ENCODE peak calls at places on chromosomes 4 and X, in five cellular contexts. One of them, this sample, is unnamed. For H3K9me3, the result is how much of the 10 kb centered on the place peaks cover.

GRCh38 chrX:18793601-18794089 is 86.2 kb downstream of the PPEF1 start:
- DNase-seq in aorta: no peak
- DNase-seq in CD8-positive, alpha-beta T cell: no peak
- DNase-seq in effector memory CD4-positive, alpha-beta T cell: no peak
- DNase-seq in neural progenitor cell: peak
- DNase-seq in this sample: no peak

GRCh38 chr4:72558655-72559054 is 10.4 kb downstream of the ADAMTS3 start:
- DNase-seq in aorta: no peak
- DNase-seq in CD8-positive, alpha-beta T cell: no peak
- DNase-seq in effector memory CD4-positive, alpha-beta T cell: no peak
- DNase-seq in neural progenitor cell: no peak
- DNase-seq in this sample: no peak

GRCh38 chr4:182427530-182427929 is 184.3 kb downstream of the TENM3 start:
- DNase-seq in aorta: no peak
- DNase-seq in CD8-positive, alpha-beta T cell: no peak
- DNase-seq in effector memory CD4-positive, alpha-beta T cell: no peak
- DNase-seq in neural progenitor cell: no peak
- DNase-seq in this sample: no peak

GRCh38 chr4:56535915-56536314 is 30.3 kb downstream of the ARL9 start:
- DNase-seq in aorta: no peak
- DNase-seq in CD8-positive, alpha-beta T cell: no peak
- DNase-seq in effector memory CD4-positive, alpha-beta T cell: no peak
- DNase-seq in neural progenitor cell: peak
- DNase-seq in this sample: no peak

GRCh38 chr4:11402192-11402591 is 26.5 kb downstream of the HS3ST1 start:
- DNase-seq in aorta: no peak
- DNase-seq in CD8-positive, alpha-beta T cell: no peak
- DNase-seq in effector memory CD4-positive, alpha-beta T cell: no peak
- DNase-seq in neural progenitor cell: no peak
- DNase-seq in this sample: no peak

GRCh38 chr4:687975-688694 is 816 bp downstream of the SLC49A3 start:
- DNase-seq in aorta: peak
- DNase-seq in CD8-positive, alpha-beta T cell: no peak
- DNase-seq in effector memory CD4-positive, alpha-beta T cell: no peak
- DNase-seq in neural progenitor cell: no peak
- DNase-seq in this sample: no peak

GRCh38 chr4:152278505-152279301 is 257.2 kb downstream of the FBXW7 start:
- DNase-seq in aorta: no peak
- DNase-seq in CD8-positive, alpha-beta T cell: no peak
- DNase-seq in effector memory CD4-positive, alpha-beta T cell: no peak
- DNase-seq in neural progenitor cell: no peak
- DNase-seq in this sample: no peak

GRCh38 chrX:153762636-153763173 is 1.3 kb upstream of the PLXNB3 start:
- DNase-seq in aorta: peak
- DNase-seq in CD8-positive, alpha-beta T cell: no peak
- DNase-seq in effector memory CD4-positive, alpha-beta T cell: no peak
- DNase-seq in neural progenitor cell: no peak
- DNase-seq in this sample: no peak

GRCh38 chr4:167021545-167022155 is 212.6 kb downstream of the SPOCK3 start:
- DNase-seq in aorta: peak
- DNase-seq in CD8-positive, alpha-beta T cell: peak
- DNase-seq in effector memory CD4-positive, alpha-beta T cell: no peak
- DNase-seq in neural progenitor cell: peak
- DNase-seq in this sample: peak

GRCh38 chrX:17007134-17007768 is 60.8 kb downstream of the REPS2 start:
- DNase-seq in aorta: no peak
- DNase-seq in CD8-positive, alpha-beta T cell: no peak
- DNase-seq in effector memory CD4-positive, alpha-beta T cell: no peak
- DNase-seq in neural progenitor cell: peak
- DNase-seq in this sample: no peak

GRCh38 chr4:78749258-78749971 is 26.7 kb upstream of the BMP2K start:
- DNase-seq in aorta: no peak
- DNase-seq in CD8-positive, alpha-beta T cell: no peak
- DNase-seq in effector memory CD4-positive, alpha-beta T cell: no peak
- DNase-seq in neural progenitor cell: no peak
- DNase-seq in this sample: no peak

GRCh38 chr4:184655889-184656869 is 6.6 kb downstream of the PRIMPOL start:
- DNase-seq in aorta: peak
- DNase-seq in CD8-positive, alpha-beta T cell: no peak
- DNase-seq in effector memory CD4-positive, alpha-beta T cell: no peak
- DNase-seq in neural progenitor cell: no peak
- DNase-seq in this sample: no peak

GRCh38 chrX:54695816-54696487 is 102.1 kb downstream of the ITIH6 start:
- DNase-seq in aorta: no peak
- DNase-seq in CD8-positive, alpha-beta T cell: no peak
- DNase-seq in effector memory CD4-positive, alpha-beta T cell: no peak
- DNase-seq in neural progenitor cell: no peak
- DNase-seq in this sample: no peak

GRCh38 chrX:77528034-77528433 is 80.8 kb downstream of the FGF16 start:
- DNase-seq in aorta: no peak
- DNase-seq in CD8-positive, alpha-beta T cell: no peak
- DNase-seq in effector memory CD4-positive, alpha-beta T cell: no peak
- DNase-seq in neural progenitor cell: no peak
- DNase-seq in this sample: no peak

GRCh38 chr4:24808955-24809354 is 13.6 kb downstream of the SOD3 start:
- DNase-seq in aorta: no peak
- DNase-seq in CD8-positive, alpha-beta T cell: no peak
- DNase-seq in effector memory CD4-positive, alpha-beta T cell: no peak
- DNase-seq in neural progenitor cell: no peak
- DNase-seq in this sample: no peak

GRCh38 chrX:5775985-5776384 is 452.7 kb downstream of the NLGN4X start:
- DNase-seq in aorta: no peak
- DNase-seq in CD8-positive, alpha-beta T cell: no peak
- DNase-seq in effector memory CD4-positive, alpha-beta T cell: no peak
- DNase-seq in neural progenitor cell: no peak
- DNase-seq in this sample: no peak

GRCh38 chr4:187618701-187619278 is 376.8 kb upstream of the ZFP42 start:
- DNase-seq in aorta: no peak
- DNase-seq in CD8-positive, alpha-beta T cell: no peak
- DNase-seq in effector memory CD4-positive, alpha-beta T cell: no peak
- DNase-seq in neural progenitor cell: no peak
- DNase-seq in this sample: no peak

GRCh38 chr4:575281-576141 is 584 bp downstream of the TMEM271 start:
- DNase-seq in aorta: no peak
- DNase-seq in CD8-positive, alpha-beta T cell: no peak
- DNase-seq in effector memory CD4-positive, alpha-beta T cell: no peak
- DNase-seq in neural progenitor cell: peak
- DNase-seq in this sample: no peak

GRCh38 chrX:106899276-106899675 is 3.9 kb downstream of the RIPPLY1 start:
- DNase-seq in aorta: no peak
- DNase-seq in CD8-positive, alpha-beta T cell: no peak
- DNase-seq in effector memory CD4-positive, alpha-beta T cell: no peak
- DNase-seq in neural progenitor cell: no peak
- DNase-seq in this sample: no peak

GRCh38 chr4:110165382-110166285 is 32.8 kb downstream of the ELOVL6 start:
- DNase-seq in aorta: no peak
- DNase-seq in CD8-positive, alpha-beta T cell: peak
- DNase-seq in effector memory CD4-positive, alpha-beta T cell: no peak
- DNase-seq in neural progenitor cell: peak
- DNase-seq in this sample: peak

GRCh38 chr4:80471701-80472100 is 136.2 kb downstream of the CFAP299 start:
- DNase-seq in aorta: no peak
- DNase-seq in CD8-positive, alpha-beta T cell: no peak
- DNase-seq in effector memory CD4-positive, alpha-beta T cell: no peak
- DNase-seq in neural progenitor cell: peak
- DNase-seq in this sample: no peak

GRCh38 chrX:37666516-37666915 is 19.1 kb upstream of the XK start:
- DNase-seq in aorta: no peak
- DNase-seq in CD8-positive, alpha-beta T cell: no peak
- DNase-seq in effector memory CD4-positive, alpha-beta T cell: no peak
- DNase-seq in neural progenitor cell: no peak
- DNase-seq in this sample: no peak

GRCh38 chr4:13588954-13589353 is 38.6 kb downstream of the BOD1L1 start:
- DNase-seq in aorta: no peak
- DNase-seq in CD8-positive, alpha-beta T cell: no peak
- DNase-seq in effector memory CD4-positive, alpha-beta T cell: no peak
- DNase-seq in neural progenitor cell: no peak
- DNase-seq in this sample: no peak

GRCh38 chr4:33512397-33512796 is 2731.9 kb downstream of the ARAP2 start:
- DNase-seq in aorta: no peak
- DNase-seq in CD8-positive, alpha-beta T cell: no peak
- DNase-seq in effector memory CD4-positive, alpha-beta T cell: no peak
- DNase-seq in neural progenitor cell: no peak
- DNase-seq in this sample: no peak

GRCh38 chr4:95505149-95505548 is 43.6 kb downstream of the UNC5C start:
- DNase-seq in aorta: no peak
- DNase-seq in CD8-positive, alpha-beta T cell: no peak
- DNase-seq in effector memory CD4-positive, alpha-beta T cell: no peak
- DNase-seq in neural progenitor cell: peak
- DNase-seq in this sample: no peak

DNA sequence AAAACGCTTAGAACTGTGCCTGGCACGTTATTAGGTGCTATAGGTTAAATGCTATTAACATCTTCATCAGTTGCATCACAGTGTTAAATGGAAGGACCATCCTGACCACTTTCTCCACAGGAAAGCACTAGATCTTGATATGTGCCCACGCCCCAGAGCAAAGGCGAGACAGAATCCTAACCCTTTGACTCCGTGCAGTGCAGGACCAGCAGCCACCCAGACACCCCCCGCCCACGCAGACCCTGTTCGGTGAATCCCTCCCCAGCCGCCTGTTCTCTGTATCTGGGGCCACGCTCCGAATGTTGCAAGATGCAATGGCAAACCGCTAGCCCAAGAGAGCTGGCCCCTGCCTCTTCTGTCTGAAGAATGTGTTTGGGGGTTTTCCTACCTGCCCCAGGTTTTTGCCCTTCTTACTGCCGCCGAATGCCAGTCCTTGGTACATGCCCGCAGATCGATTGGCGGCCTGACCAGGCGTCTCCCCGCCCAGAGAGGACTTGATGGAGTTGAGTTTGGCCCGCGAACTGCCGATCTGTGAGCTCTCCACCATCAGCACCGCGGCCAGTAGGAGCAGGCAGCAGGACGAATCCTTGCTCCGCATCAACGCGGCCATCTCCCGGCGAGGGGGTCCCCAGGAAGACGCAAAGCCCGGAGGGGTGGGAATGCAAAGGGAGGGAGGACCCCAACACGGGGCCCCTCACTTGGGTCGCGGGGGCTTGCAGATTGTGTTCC is 967 bp downstream of the DKK2 start:
- DNase-seq in aorta: peak
- DNase-seq in CD8-positive, alpha-beta T cell: no peak
- DNase-seq in effector memory CD4-positive, alpha-beta T cell: no peak
- DNase-seq in neural progenitor cell: peak
- DNase-seq in this sample: no peak
- H3K4me3 ChIP-seq in aorta: peak
- H3K4me3 ChIP-seq in CD8-positive, alpha-beta T cell: no peak
- H3K4me3 ChIP-seq in effector memory CD4-positive, alpha-beta T cell: no peak
- H3K4me3 ChIP-seq in neural progenitor cell: peak
- H3K4me3 ChIP-seq in this sample: no peak

GRCh38 chrX:97119474-97120109 is 235.9 kb downstream of the RPA4 start:
- DNase-seq in aorta: no peak
- DNase-seq in CD8-positive, alpha-beta T cell: no peak
- DNase-seq in effector memory CD4-positive, alpha-beta T cell: no peak
- DNase-seq in neural progenitor cell: no peak
- DNase-seq in this sample: no peak
- H3K9me3 ChIP-seq in aorta: under half
- H3K9me3 ChIP-seq in CD8-positive, alpha-beta T cell: under half
- H3K9me3 ChIP-seq in effector memory CD4-positive, alpha-beta T cell: under half
- H3K9me3 ChIP-seq in neural progenitor cell: under half
- H3K9me3 ChIP-seq in this sample: under half

GRCh38 chr4:185838514-185839203 is 26.7 kb upstream of the SORBS2 start:
- DNase-seq in aorta: no peak
- DNase-seq in CD8-positive, alpha-beta T cell: no peak
- DNase-seq in effector memory CD4-positive, alpha-beta T cell: no peak
- DNase-seq in neural progenitor cell: no peak
- DNase-seq in this sample: no peak

GRCh38 chr4:185840201-185840600 is 28.2 kb upstream of the SORBS2 start:
- DNase-seq in aorta: no peak
- DNase-seq in CD8-positive, alpha-beta T cell: no peak
- DNase-seq in effector memory CD4-positive, alpha-beta T cell: no peak
- DNase-seq in neural progenitor cell: no peak
- DNase-seq in this sample: no peak

GRCh38 chr4:185839770-185840169 is 27.8 kb upstream of the SORBS2 start:
- DNase-seq in aorta: no peak
- DNase-seq in CD8-positive, alpha-beta T cell: no peak
- DNase-seq in effector memory CD4-positive, alpha-beta T cell: no peak
- DNase-seq in neural progenitor cell: peak
- DNase-seq in this sample: no peak

GRCh38 chr4:185838104-185838452 is 26.1 kb upstream of the SORBS2 start:
- DNase-seq in aorta: no peak
- DNase-seq in CD8-positive, alpha-beta T cell: no peak
- DNase-seq in effector memory CD4-positive, alpha-beta T cell: no peak
- DNase-seq in neural progenitor cell: no peak
- DNase-seq in this sample: no peak

DNA sequence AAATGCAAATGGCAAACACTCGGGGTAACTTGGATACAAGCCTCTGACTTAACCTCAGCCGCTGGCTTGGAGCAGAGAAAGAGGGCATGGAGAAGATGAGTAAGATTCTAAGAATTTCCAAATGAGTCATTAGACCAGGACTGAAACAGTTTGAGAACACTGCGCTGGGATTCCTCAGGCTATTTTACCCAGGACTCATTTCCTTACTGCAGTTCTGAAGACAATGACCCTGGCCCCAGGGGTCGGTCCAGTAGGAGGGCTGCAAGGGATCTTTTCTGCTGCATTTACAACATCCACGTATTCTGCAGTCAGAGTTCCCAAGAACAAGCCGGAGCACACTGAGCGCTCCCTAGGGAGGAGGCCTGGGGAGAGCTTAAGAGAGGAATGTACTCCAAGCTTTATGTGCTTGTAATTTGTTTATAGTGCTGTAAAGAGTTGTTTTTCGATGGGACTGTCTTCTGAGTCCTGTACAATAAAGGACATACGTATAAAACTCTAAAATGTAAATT is 27.3 kb upstream of the SORBS2 start:
- DNase-seq in aorta: peak
- DNase-seq in CD8-positive, alpha-beta T cell: no peak
- DNase-seq in effector memory CD4-positive, alpha-beta T cell: no peak
- DNase-seq in neural progenitor cell: peak
- DNase-seq in this sample: no peak
- H3K4me3 ChIP-seq in aorta: no peak
- H3K4me3 ChIP-seq in CD8-positive, alpha-beta T cell: no peak
- H3K4me3 ChIP-seq in effector memory CD4-positive, alpha-beta T cell: no peak
- H3K4me3 ChIP-seq in neural progenitor cell: no peak
- H3K4me3 ChIP-seq in this sample: no peak

GRCh38 chr4:19925516-19925915 is 326.2 kb upstream of the SLIT2 start:
- DNase-seq in aorta: no peak
- DNase-seq in CD8-positive, alpha-beta T cell: no peak
- DNase-seq in effector memory CD4-positive, alpha-beta T cell: no peak
- DNase-seq in neural progenitor cell: no peak
- DNase-seq in this sample: no peak

GRCh38 chr4:19930742-19931141 is 321.0 kb upstream of the SLIT2 start:
- DNase-seq in aorta: no peak
- DNase-seq in CD8-positive, alpha-beta T cell: no peak
- DNase-seq in effector memory CD4-positive, alpha-beta T cell: no peak
- DNase-seq in neural progenitor cell: no peak
- DNase-seq in this sample: no peak

GRCh38 chr4:19924761-19925160 is 326.9 kb upstream of the SLIT2 start:
- DNase-seq in aorta: no peak
- DNase-seq in CD8-positive, alpha-beta T cell: no peak
- DNase-seq in effector memory CD4-positive, alpha-beta T cell: no peak
- DNase-seq in neural progenitor cell: no peak
- DNase-seq in this sample: no peak

GRCh38 chr4:19927381-19927780 is 324.3 kb upstream of the SLIT2 start:
- DNase-seq in aorta: no peak
- DNase-seq in CD8-positive, alpha-beta T cell: no peak
- DNase-seq in effector memory CD4-positive, alpha-beta T cell: no peak
- DNase-seq in neural progenitor cell: no peak
- DNase-seq in this sample: no peak
- H3K9me3 ChIP-seq in aorta: under half
- H3K9me3 ChIP-seq in CD8-positive, alpha-beta T cell: under half
- H3K9me3 ChIP-seq in effector memory CD4-positive, alpha-beta T cell: under half
- H3K9me3 ChIP-seq in neural progenitor cell: under half
- H3K9me3 ChIP-seq in this sample: under half

This sample was measured in CD4-positive, alpha-beta memory T cell.